ENCODE peak calls at places on chromosomes 2 and 18, in nine cellular contexts. One of them, this sample, is unnamed.
A peak's percentile ranks its signal among the peaks of the same experiment; 100 is the strongest.

GRCh38 chr2:118292991-118293390 is 204.7 kb downstream of the INSIG2 start:
- DNase-seq in PC-9: no peak
- DNase-seq in osteocyte: no peak
- DNase-seq in tibial artery: no peak
- DNase-seq in body of pancreas: no peak
- DNase-seq in BJ: peak; percentile 49
- DNase-seq in heart right ventricle: no peak
- DNase-seq in right lobe of liver: no peak
- DNase-seq in foreskin fibroblast: peak; percentile 32
- DNase-seq in this sample: no peak

GRCh38 chr18:48918156-48918555 is 32.6 kb downstream of the SMAD7 start:
- DNase-seq in right lobe of liver: peak; percentile 20
- DNase-seq in tibial artery: peak; percentile 57
- DNase-seq in foreskin fibroblast: no peak
- DNase-seq in BJ: no peak
- DNase-seq in osteocyte: no peak
- DNase-seq in PC-9: no peak
- DNase-seq in heart right ventricle: no peak
- DNase-seq in body of pancreas: no peak
- DNase-seq in this sample: no peak

GRCh38 chr2:43321446-43321845 is 95.0 kb upstream of the ZFP36L2 start:
- DNase-seq in PC-9: no peak
- DNase-seq in BJ: no peak
- DNase-seq in tibial artery: no peak
- DNase-seq in foreskin fibroblast: no peak
- DNase-seq in heart right ventricle: no peak
- DNase-seq in right lobe of liver: no peak
- DNase-seq in osteocyte: no peak
- DNase-seq in body of pancreas: no peak
- DNase-seq in this sample: no peak

GRCh38 chr2:42100696-42101585 is 53.1 kb downstream of the PKDCC start:
- DNase-seq in body of pancreas: peak; percentile 63
- DNase-seq in osteocyte: no peak
- DNase-seq in tibial artery: peak; percentile 80
- DNase-seq in heart right ventricle: peak; percentile 72
- DNase-seq in foreskin fibroblast: peak; percentile 75
- DNase-seq in right lobe of liver: peak; percentile 70
- DNase-seq in PC-9: peak; percentile 78
- DNase-seq in BJ: peak; percentile 16
- DNase-seq in this sample: peak; percentile 64

GRCh38 chr2:216664593-216665034 is 30.7 kb downstream of the IGFBP5 start:
- DNase-seq in osteocyte: no peak
- DNase-seq in body of pancreas: no peak
- DNase-seq in PC-9: peak; percentile 38
- DNase-seq in right lobe of liver: no peak
- DNase-seq in heart right ventricle: no peak
- DNase-seq in tibial artery: no peak
- DNase-seq in BJ: no peak
- DNase-seq in foreskin fibroblast: peak; percentile 35
- DNase-seq in this sample: no peak

GRCh38 chr2:107469437-107469995 is 357.2 kb upstream of the RGPD4 start:
- DNase-seq in foreskin fibroblast: no peak
- DNase-seq in heart right ventricle: peak; percentile 11
- DNase-seq in body of pancreas: no peak
- DNase-seq in tibial artery: no peak
- DNase-seq in right lobe of liver: no peak
- DNase-seq in BJ: no peak
- DNase-seq in PC-9: no peak
- DNase-seq in osteocyte: no peak
- DNase-seq in this sample: no peak

GRCh38 chr2:156670104-156670503 is 233.9 kb downstream of the GPD2 start:
- DNase-seq in BJ: no peak
- DNase-seq in tibial artery: no peak
- DNase-seq in osteocyte: no peak
- DNase-seq in body of pancreas: no peak
- DNase-seq in PC-9: no peak
- DNase-seq in heart right ventricle: no peak
- DNase-seq in right lobe of liver: no peak
- DNase-seq in foreskin fibroblast: no peak
- DNase-seq in this sample: no peak

GRCh38 chr18:78998350-78999055 is 18.9 kb downstream of the SALL3 start:
- DNase-seq in foreskin fibroblast: no peak
- DNase-seq in heart right ventricle: no peak
- DNase-seq in PC-9: no peak
- DNase-seq in osteocyte: no peak
- DNase-seq in right lobe of liver: no peak
- DNase-seq in body of pancreas: no peak
- DNase-seq in tibial artery: no peak
- DNase-seq in BJ: no peak
- DNase-seq in this sample: no peak

GRCh38 chr2:177169810-177170514 is 42.6 kb upstream of the HNRNPA3 start:
- DNase-seq in BJ: no peak
- DNase-seq in right lobe of liver: no peak
- DNase-seq in body of pancreas: no peak
- DNase-seq in heart right ventricle: no peak
- DNase-seq in tibial artery: no peak
- DNase-seq in osteocyte: no peak
- DNase-seq in PC-9: peak; percentile 92
- DNase-seq in foreskin fibroblast: no peak
- DNase-seq in this sample: no peak

GRCh38 chr2:163753721-163754120 is 17.9 kb upstream of the FIGN start:
- DNase-seq in right lobe of liver: no peak
- DNase-seq in osteocyte: no peak
- DNase-seq in BJ: no peak
- DNase-seq in foreskin fibroblast: no peak
- DNase-seq in PC-9: no peak
- DNase-seq in tibial artery: no peak
- DNase-seq in body of pancreas: no peak
- DNase-seq in heart right ventricle: no peak
- DNase-seq in this sample: no peak

GRCh38 chr2:231800493-231801091 is 14.3 kb downstream of the COPS7B start:
- DNase-seq in osteocyte: no peak
- DNase-seq in heart right ventricle: peak; percentile 23
- DNase-seq in PC-9: peak; percentile 23
- DNase-seq in right lobe of liver: peak; percentile 57
- DNase-seq in foreskin fibroblast: peak; percentile 67
- DNase-seq in body of pancreas: peak; percentile 43
- DNase-seq in BJ: no peak
- DNase-seq in tibial artery: no peak
- DNase-seq in this sample: no peak

GRCh38 chr2:171482877-171483276 is 39.4 kb upstream of the CYBRD1 start:
- DNase-seq in foreskin fibroblast: no peak
- DNase-seq in PC-9: no peak
- DNase-seq in osteocyte: no peak
- DNase-seq in tibial artery: no peak
- DNase-seq in right lobe of liver: no peak
- DNase-seq in body of pancreas: no peak
- DNase-seq in heart right ventricle: no peak
- DNase-seq in BJ: peak; percentile 37
- DNase-seq in this sample: no peak

GRCh38 chr2:72132981-72133720 is 14.5 kb downstream of the CYP26B1 start:
- DNase-seq in PC-9: no peak
- DNase-seq in heart right ventricle: no peak
- DNase-seq in foreskin fibroblast: no peak
- DNase-seq in right lobe of liver: peak; percentile 40
- DNase-seq in body of pancreas: peak; percentile 5
- DNase-seq in osteocyte: no peak
- DNase-seq in tibial artery: peak; percentile 55
- DNase-seq in BJ: no peak
- DNase-seq in this sample: no peak

GRCh38 chr18:79947054-79947755 is 4.2 kb downstream of the SLC66A2 start:
- DNase-seq in foreskin fibroblast: peak; percentile 79
- DNase-seq in tibial artery: peak; percentile 19
- DNase-seq in body of pancreas: peak; percentile 7
- DNase-seq in PC-9: peak; percentile 58
- DNase-seq in right lobe of liver: no peak
- DNase-seq in osteocyte: no peak
- DNase-seq in BJ: no peak
- DNase-seq in heart right ventricle: no peak
- DNase-seq in this sample: no peak

GRCh38 chr2:208406474-208407451 is at the start of gene PTH2R:
- DNase-seq in body of pancreas: peak; percentile 50
- DNase-seq in osteocyte: no peak
- DNase-seq in tibial artery: no peak
- DNase-seq in PC-9: no peak
- DNase-seq in heart right ventricle: peak; percentile 13
- DNase-seq in right lobe of liver: no peak
- DNase-seq in BJ: no peak
- DNase-seq in foreskin fibroblast: peak; percentile 28
- DNase-seq in this sample: no peak

DNA sequence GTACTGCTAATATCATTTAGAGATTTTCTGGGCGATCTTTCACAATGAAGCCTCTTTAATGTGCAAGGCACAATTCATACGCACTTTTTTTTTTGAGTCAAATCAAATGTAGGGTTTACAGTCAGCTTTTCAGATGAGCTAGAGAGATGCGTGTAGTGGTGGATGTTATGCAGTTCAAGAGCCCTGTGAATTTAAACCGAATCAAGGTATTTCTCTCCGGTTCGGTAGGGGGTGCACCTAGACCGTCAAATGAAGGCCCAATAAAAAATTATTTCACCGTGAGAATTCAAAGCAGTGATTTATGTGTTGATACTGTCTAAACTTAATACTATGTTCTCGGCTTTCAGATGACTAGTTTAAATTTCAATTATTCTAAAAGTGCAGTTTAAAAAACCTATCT is 1.1 kb downstream of the PTH2R start:
- DNase-seq in right lobe of liver: no peak
- DNase-seq in BJ: no peak
- DNase-seq in foreskin fibroblast: peak; percentile 36
- DNase-seq in PC-9: no peak
- DNase-seq in body of pancreas: peak; percentile 34
- DNase-seq in heart right ventricle: no peak
- DNase-seq in osteocyte: no peak
- DNase-seq in tibial artery: no peak
- DNase-seq in this sample: no peak
- TF ChIP-seq CTCF in right lobe of liver: peak; percentile 17
- TF ChIP-seq CTCF in BJ: peak; percentile 2
- TF ChIP-seq CTCF in foreskin fibroblast: peak; percentile 3
- TF ChIP-seq CTCF in PC-9: peak; percentile 56
- TF ChIP-seq CTCF in body of pancreas: no peak
- TF ChIP-seq CTCF in heart right ventricle: no peak
- TF ChIP-seq CTCF in osteocyte: peak; percentile 20
- TF ChIP-seq CTCF in tibial artery: no peak
- TF ChIP-seq CTCF in this sample: no peak

DNA sequence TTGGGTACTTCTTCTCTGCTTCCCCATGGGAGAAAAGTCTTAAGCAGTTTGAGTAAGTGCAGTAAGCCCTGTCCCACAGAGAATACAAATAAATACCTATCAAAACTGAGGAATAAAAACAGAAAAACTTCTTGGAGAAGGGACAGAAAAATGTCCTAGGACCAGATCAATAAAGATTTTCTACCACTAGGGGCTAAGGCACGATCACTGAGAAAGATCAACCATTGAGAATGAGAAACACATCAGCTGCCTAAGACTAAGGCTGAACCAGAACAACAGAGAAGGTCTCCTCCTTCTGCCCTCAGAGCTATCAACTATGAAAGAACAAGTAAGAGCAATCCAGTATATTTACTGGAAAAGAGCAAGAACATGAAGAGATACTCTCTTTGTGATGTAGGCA is 763.6 kb upstream of the LRRTM1 start:
- DNase-seq in foreskin fibroblast: no peak
- DNase-seq in heart right ventricle: no peak
- DNase-seq in tibial artery: no peak
- DNase-seq in right lobe of liver: no peak
- DNase-seq in BJ: no peak
- DNase-seq in body of pancreas: no peak
- DNase-seq in osteocyte: no peak
- DNase-seq in PC-9: no peak
- DNase-seq in this sample: no peak
- TF ChIP-seq CTCF in foreskin fibroblast: no peak
- TF ChIP-seq CTCF in heart right ventricle: no peak
- TF ChIP-seq CTCF in tibial artery: no peak
- TF ChIP-seq CTCF in right lobe of liver: no peak
- TF ChIP-seq CTCF in BJ: no peak
- TF ChIP-seq CTCF in body of pancreas: no peak
- TF ChIP-seq CTCF in osteocyte: no peak
- TF ChIP-seq CTCF in PC-9: no peak
- TF ChIP-seq CTCF in this sample: no peak

DNA sequence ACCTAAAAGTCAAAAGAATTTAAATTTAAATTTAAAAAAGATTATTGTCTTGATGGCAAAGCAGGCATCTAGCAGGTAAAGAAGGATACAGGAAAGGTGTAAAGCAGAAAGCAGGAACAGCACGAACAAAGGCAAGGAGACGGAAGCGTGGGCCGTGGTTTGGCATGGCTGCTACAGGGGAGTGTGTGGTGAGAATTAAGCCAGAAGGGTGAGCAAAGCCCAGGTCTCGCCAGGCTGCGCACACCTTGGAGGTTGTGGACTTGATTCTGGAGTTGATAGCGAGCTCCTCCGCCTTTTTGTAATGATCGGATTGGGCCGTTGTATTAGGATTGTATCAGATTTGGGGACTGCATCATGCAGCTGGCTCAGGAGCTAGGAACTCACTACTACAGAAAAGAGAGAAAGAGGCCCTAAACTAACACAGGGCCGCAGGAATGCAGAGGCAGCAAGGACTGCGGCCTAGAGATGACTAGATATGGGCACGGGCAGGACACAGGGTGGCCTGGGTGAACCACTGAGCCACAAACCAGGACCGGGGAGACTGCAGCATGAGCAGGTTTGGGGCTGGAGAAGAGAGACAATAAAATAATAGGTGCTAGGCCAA is 71.4 kb upstream of the TMEM247 start:
- DNase-seq in right lobe of liver: no peak
- DNase-seq in tibial artery: no peak
- DNase-seq in body of pancreas: no peak
- DNase-seq in foreskin fibroblast: no peak
- DNase-seq in heart right ventricle: no peak
- DNase-seq in BJ: no peak
- DNase-seq in osteocyte: no peak
- DNase-seq in PC-9: no peak
- DNase-seq in this sample: no peak
- TF ChIP-seq CTCF in right lobe of liver: no peak
- TF ChIP-seq CTCF in tibial artery: no peak
- TF ChIP-seq CTCF in body of pancreas: no peak
- TF ChIP-seq CTCF in foreskin fibroblast: no peak
- TF ChIP-seq CTCF in heart right ventricle: no peak
- TF ChIP-seq CTCF in BJ: no peak
- TF ChIP-seq CTCF in osteocyte: no peak
- TF ChIP-seq CTCF in PC-9: no peak
- TF ChIP-seq CTCF in this sample: no peak

DNA sequence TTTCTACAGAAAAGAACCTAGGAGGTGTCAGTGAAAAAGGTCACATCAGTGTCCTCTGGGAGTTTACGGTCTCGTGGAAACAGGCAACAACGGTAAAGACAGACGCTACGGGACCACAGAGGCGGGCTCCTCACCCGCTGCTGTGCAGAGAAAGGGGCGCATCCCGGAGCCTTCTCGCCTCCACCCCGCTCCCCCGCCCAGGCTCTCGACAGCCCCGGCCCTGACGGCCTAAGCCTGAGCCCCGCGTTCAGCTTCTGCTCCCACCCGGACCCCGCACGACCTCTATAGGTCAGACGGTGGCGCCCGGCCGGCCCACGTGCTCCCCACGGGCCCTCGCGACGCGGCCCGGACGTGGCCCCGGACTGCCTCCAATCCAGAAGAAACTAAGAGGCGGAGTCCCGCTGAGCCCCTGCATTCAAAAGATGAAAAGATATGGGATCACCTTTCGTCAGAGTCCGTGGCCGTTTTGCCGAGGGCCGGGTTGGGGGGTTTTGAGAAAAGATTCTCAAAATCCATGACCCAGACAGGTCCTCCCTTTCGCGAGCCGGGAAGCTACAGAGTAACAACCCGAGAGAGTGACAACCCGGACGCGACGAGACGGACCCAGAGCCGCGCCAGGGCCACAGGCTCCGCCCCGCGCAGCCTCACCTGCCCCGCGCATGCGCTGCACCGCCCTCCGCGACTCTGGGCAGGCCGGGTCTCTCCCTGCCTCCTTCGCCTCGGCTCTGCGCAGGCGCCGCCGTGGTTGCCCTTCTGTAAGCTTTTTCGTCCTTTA is at the start of gene ZC3H8:
- DNase-seq in right lobe of liver: peak; percentile 96
- DNase-seq in heart right ventricle: peak; percentile 97
- DNase-seq in body of pancreas: peak; percentile 95
- DNase-seq in osteocyte: peak; percentile 98
- DNase-seq in PC-9: peak; percentile 95
- DNase-seq in tibial artery: peak; percentile 96
- DNase-seq in foreskin fibroblast: peak; percentile 96
- DNase-seq in BJ: peak; percentile 37
- DNase-seq in this sample: peak; percentile 96
- TF ChIP-seq CTCF in right lobe of liver: no peak
- TF ChIP-seq CTCF in heart right ventricle: no peak
- TF ChIP-seq CTCF in body of pancreas: no peak
- TF ChIP-seq CTCF in osteocyte: no peak
- TF ChIP-seq CTCF in PC-9: no peak
- TF ChIP-seq CTCF in tibial artery: no peak
- TF ChIP-seq CTCF in foreskin fibroblast: no peak
- TF ChIP-seq CTCF in BJ: no peak
- TF ChIP-seq CTCF in this sample: peak; percentile 24

This sample was measured in natural killer cell.